ENCODE peak calls at places on chromosomes 12 and 14, in seven cellular contexts. One of them, this sample, is unnamed.
A peak's percentile ranks its signal among the peaks of the same experiment; 100 is the strongest.

GRCh38 chr14:102568115-102568614 is 24.3 kb upstream of the RCOR1 start:
- DNase-seq in GM12865: peak; percentile 65
- DNase-seq in glutamatergic neuron: no peak
- DNase-seq in CD8-positive, alpha-beta T cell: no peak
- DNase-seq in adrenal gland: no peak
- DNase-seq in choroid plexus epithelial cell: no peak
- DNase-seq in HFFc6: no peak
- DNase-seq in this sample: no peak

GRCh38 chr14:32417956-32418552 is 89.0 kb downstream of the AKAP6 start:
- DNase-seq in GM12865: no peak
- DNase-seq in glutamatergic neuron: no peak
- DNase-seq in CD8-positive, alpha-beta T cell: no peak
- DNase-seq in adrenal gland: peak; percentile 81
- DNase-seq in choroid plexus epithelial cell: peak; percentile 70
- DNase-seq in HFFc6: peak; percentile 32
- DNase-seq in this sample: no peak

GRCh38 chr12:88266851-88267360 is 124.8 kb downstream of the TMTC3 start:
- DNase-seq in GM12865: no peak
- DNase-seq in glutamatergic neuron: no peak
- DNase-seq in CD8-positive, alpha-beta T cell: no peak
- DNase-seq in adrenal gland: no peak
- DNase-seq in choroid plexus epithelial cell: peak; percentile 13
- DNase-seq in HFFc6: no peak
- DNase-seq in this sample: no peak

GRCh38 chr14:25003537-25003936 is 46.4 kb downstream of the STXBP6 start:
- DNase-seq in GM12865: no peak
- DNase-seq in glutamatergic neuron: no peak
- DNase-seq in CD8-positive, alpha-beta T cell: no peak
- DNase-seq in adrenal gland: no peak
- DNase-seq in choroid plexus epithelial cell: peak; percentile 31
- DNase-seq in HFFc6: peak; percentile 65
- DNase-seq in this sample: no peak

GRCh38 chr12:108614639-108615038 is 16.8 kb upstream of the TMEM119 start:
- DNase-seq in GM12865: no peak
- DNase-seq in glutamatergic neuron: no peak
- DNase-seq in CD8-positive, alpha-beta T cell: no peak
- DNase-seq in adrenal gland: no peak
- DNase-seq in choroid plexus epithelial cell: no peak
- DNase-seq in HFFc6: no peak
- DNase-seq in this sample: no peak

GRCh38 chr12:94922561-94922960 is 80.9 kb downstream of the NDUFA12 start:
- DNase-seq in GM12865: no peak
- DNase-seq in glutamatergic neuron: no peak
- DNase-seq in CD8-positive, alpha-beta T cell: no peak
- DNase-seq in adrenal gland: no peak
- DNase-seq in choroid plexus epithelial cell: peak; percentile 23
- DNase-seq in HFFc6: no peak
- DNase-seq in this sample: no peak

GRCh38 chr12:7042847-7043246 is 17.7 kb upstream of the C1S start:
- DNase-seq in GM12865: peak; percentile 17
- DNase-seq in glutamatergic neuron: no peak
- DNase-seq in CD8-positive, alpha-beta T cell: no peak
- DNase-seq in adrenal gland: no peak
- DNase-seq in choroid plexus epithelial cell: peak; percentile 56
- DNase-seq in HFFc6: peak; percentile 41
- DNase-seq in this sample: no peak

GRCh38 chr12:94305293-94305957 is 154.2 kb downstream of the CEP83 start:
- DNase-seq in GM12865: peak; percentile 76
- DNase-seq in glutamatergic neuron: no peak
- DNase-seq in CD8-positive, alpha-beta T cell: no peak
- DNase-seq in adrenal gland: no peak
- DNase-seq in choroid plexus epithelial cell: peak; percentile 91
- DNase-seq in HFFc6: peak; percentile 13
- DNase-seq in this sample: no peak

GRCh38 chr14:73633115-73633514 is 11.7 kb upstream of the DNAL1 start:
- DNase-seq in GM12865: no peak
- DNase-seq in glutamatergic neuron: no peak
- DNase-seq in CD8-positive, alpha-beta T cell: no peak
- DNase-seq in adrenal gland: peak; percentile 29
- DNase-seq in choroid plexus epithelial cell: no peak
- DNase-seq in HFFc6: no peak
- DNase-seq in this sample: no peak

GRCh38 chr14:73637830-73638229 is 7.0 kb upstream of the DNAL1 start:
- DNase-seq in GM12865: no peak
- DNase-seq in glutamatergic neuron: no peak
- DNase-seq in CD8-positive, alpha-beta T cell: no peak
- DNase-seq in adrenal gland: no peak
- DNase-seq in choroid plexus epithelial cell: no peak
- DNase-seq in HFFc6: no peak
- DNase-seq in this sample: no peak

GRCh38 chr14:73630009-73630780 is 14.6 kb upstream of the DNAL1 start:
- DNase-seq in GM12865: no peak
- DNase-seq in glutamatergic neuron: no peak
- DNase-seq in CD8-positive, alpha-beta T cell: no peak
- DNase-seq in adrenal gland: no peak
- DNase-seq in choroid plexus epithelial cell: no peak
- DNase-seq in HFFc6: no peak
- DNase-seq in this sample: no peak

GRCh38 chr14:73633517-73634332 is 11.1 kb upstream of the DNAL1 start:
- DNase-seq in GM12865: peak; percentile 82
- DNase-seq in glutamatergic neuron: peak; percentile 56
- DNase-seq in CD8-positive, alpha-beta T cell: peak; percentile 21
- DNase-seq in adrenal gland: peak; percentile 78
- DNase-seq in choroid plexus epithelial cell: peak; percentile 85
- DNase-seq in HFFc6: peak; percentile 54
- DNase-seq in this sample: peak; percentile 62

GRCh38 chr14:73634333-73634833 is 10.4 kb upstream of the DNAL1 start:
- DNase-seq in GM12865: peak; percentile 22
- DNase-seq in glutamatergic neuron: peak; percentile 56
- DNase-seq in CD8-positive, alpha-beta T cell: no peak
- DNase-seq in adrenal gland: no peak
- DNase-seq in choroid plexus epithelial cell: peak; percentile 36
- DNase-seq in HFFc6: no peak
- DNase-seq in this sample: peak; percentile 36
- TF ChIP-seq CTCF in GM12865: no peak
- TF ChIP-seq CTCF in glutamatergic neuron: no peak
- TF ChIP-seq CTCF in CD8-positive, alpha-beta T cell: no peak
- TF ChIP-seq CTCF in adrenal gland: no peak
- TF ChIP-seq CTCF in choroid plexus epithelial cell: peak; percentile 56
- TF ChIP-seq CTCF in HFFc6: no peak
- TF ChIP-seq CTCF in this sample: peak; percentile 32

GRCh38 chr12:118855858-118856257 is 125.5 kb upstream of the SRRM4 start:
- DNase-seq in GM12865: no peak
- DNase-seq in glutamatergic neuron: no peak
- DNase-seq in CD8-positive, alpha-beta T cell: no peak
- DNase-seq in adrenal gland: no peak
- DNase-seq in choroid plexus epithelial cell: no peak
- DNase-seq in HFFc6: no peak
- DNase-seq in this sample: no peak

GRCh38 chr12:118850244-118850825 is 131.0 kb upstream of the SRRM4 start:
- DNase-seq in GM12865: peak; percentile 48
- DNase-seq in glutamatergic neuron: peak; percentile 72
- DNase-seq in CD8-positive, alpha-beta T cell: no peak
- DNase-seq in adrenal gland: no peak
- DNase-seq in choroid plexus epithelial cell: no peak
- DNase-seq in HFFc6: no peak
- DNase-seq in this sample: peak; percentile 35

DNA sequence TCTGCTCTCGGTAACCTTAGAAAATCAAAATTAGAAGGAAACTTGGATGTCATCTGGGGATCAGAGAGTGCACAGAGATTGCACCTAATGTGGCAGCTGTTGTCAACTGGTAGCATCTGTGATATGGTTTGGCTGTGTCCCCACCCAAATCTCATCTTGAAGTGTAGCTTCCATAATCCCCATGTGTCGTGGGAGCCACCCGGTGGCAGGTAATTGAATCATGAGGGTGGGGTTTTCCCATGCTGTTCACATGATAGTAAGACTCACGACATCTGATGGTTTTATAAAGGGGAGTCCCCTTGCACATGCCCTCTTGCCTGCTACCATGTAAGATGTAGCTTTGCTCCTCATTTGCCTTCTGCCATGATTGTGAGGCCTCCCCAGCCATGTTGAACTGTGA is 127.7 kb upstream of the SRRM4 start:
- DNase-seq in GM12865: peak; percentile 3
- DNase-seq in glutamatergic neuron: no peak
- DNase-seq in CD8-positive, alpha-beta T cell: no peak
- DNase-seq in adrenal gland: no peak
- DNase-seq in choroid plexus epithelial cell: no peak
- DNase-seq in HFFc6: no peak
- DNase-seq in this sample: no peak
- TF ChIP-seq CTCF in GM12865: no peak
- TF ChIP-seq CTCF in glutamatergic neuron: no peak
- TF ChIP-seq CTCF in CD8-positive, alpha-beta T cell: no peak
- TF ChIP-seq CTCF in adrenal gland: no peak
- TF ChIP-seq CTCF in choroid plexus epithelial cell: no peak
- TF ChIP-seq CTCF in HFFc6: peak; percentile 30
- TF ChIP-seq CTCF in this sample: peak; percentile 39

DNA sequence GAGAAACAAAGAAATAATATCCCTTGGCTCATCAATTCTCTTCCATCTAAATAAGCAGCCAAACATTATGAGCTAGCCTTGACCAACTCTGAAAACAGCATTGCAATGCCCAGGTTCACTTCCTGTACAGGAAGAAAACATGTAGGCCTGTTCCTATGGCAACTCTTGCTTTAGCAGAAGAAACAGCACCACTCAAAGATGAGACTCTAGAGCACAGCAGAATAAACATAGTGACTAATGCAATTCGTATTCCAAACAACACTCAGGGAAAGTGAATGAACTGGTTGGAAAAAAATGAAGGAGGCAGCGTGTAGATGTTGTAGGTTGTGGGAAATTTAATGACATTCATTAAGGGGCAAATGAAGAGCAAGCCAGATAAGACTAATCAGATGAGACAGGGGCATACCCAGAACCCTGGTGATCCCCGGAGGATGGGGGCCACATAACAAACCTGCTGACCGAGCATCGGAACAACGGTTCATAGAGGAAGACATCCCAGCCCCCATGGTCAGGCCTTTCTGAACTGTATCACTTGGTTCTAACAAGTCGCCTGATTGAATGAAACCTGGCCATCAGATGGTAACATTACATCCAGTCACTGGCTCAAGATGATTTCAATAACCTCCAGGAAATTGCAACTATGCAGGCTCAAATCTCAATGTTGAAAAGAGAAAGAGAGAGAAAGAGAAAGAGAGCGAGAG is 9.0 kb downstream of the ARHGDIB start:
- DNase-seq in GM12865: peak; percentile 85
- DNase-seq in glutamatergic neuron: no peak
- DNase-seq in CD8-positive, alpha-beta T cell: no peak
- DNase-seq in adrenal gland: no peak
- DNase-seq in choroid plexus epithelial cell: peak; percentile 98
- DNase-seq in HFFc6: peak; percentile 92
- DNase-seq in this sample: no peak
- TF ChIP-seq CTCF in GM12865: no peak
- TF ChIP-seq CTCF in glutamatergic neuron: no peak
- TF ChIP-seq CTCF in CD8-positive, alpha-beta T cell: no peak
- TF ChIP-seq CTCF in adrenal gland: no peak
- TF ChIP-seq CTCF in choroid plexus epithelial cell: no peak
- TF ChIP-seq CTCF in HFFc6: no peak
- TF ChIP-seq CTCF in this sample: no peak

DNA sequence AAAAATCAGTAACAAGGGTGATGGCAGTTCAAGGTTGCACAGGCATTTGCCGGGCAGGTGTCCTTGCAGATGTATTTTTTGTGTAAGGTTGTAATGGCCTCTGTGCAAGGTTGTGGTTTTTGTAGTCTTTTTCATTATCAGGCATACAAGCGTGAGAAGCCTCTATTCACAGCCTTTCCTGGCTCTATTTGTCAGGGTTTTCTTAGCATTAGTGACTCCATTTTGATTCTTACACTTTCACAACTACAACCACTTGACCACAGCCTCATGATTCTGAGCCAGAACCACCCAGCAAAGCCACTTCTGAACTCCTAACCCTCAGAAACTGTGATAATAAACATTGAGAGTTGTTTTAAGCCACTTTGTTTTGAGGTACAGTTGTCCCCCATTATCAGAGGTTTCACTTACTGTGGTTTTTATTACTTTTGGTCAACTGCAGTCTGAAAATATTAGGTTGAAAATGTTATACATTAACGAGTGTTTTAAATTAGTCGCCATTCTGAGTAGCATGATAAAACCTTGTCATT is 27.5 kb upstream of the CHGA start:
- DNase-seq in GM12865: no peak
- DNase-seq in glutamatergic neuron: no peak
- DNase-seq in CD8-positive, alpha-beta T cell: no peak
- DNase-seq in adrenal gland: no peak
- DNase-seq in choroid plexus epithelial cell: no peak
- DNase-seq in HFFc6: no peak
- DNase-seq in this sample: no peak
- TF ChIP-seq CTCF in GM12865: no peak
- TF ChIP-seq CTCF in glutamatergic neuron: no peak
- TF ChIP-seq CTCF in CD8-positive, alpha-beta T cell: no peak
- TF ChIP-seq CTCF in adrenal gland: no peak
- TF ChIP-seq CTCF in choroid plexus epithelial cell: no peak
- TF ChIP-seq CTCF in HFFc6: no peak
- TF ChIP-seq CTCF in this sample: no peak

GRCh38 chr12:31900271-31900670 is 58.9 kb upstream of the RESF1 start:
- DNase-seq in GM12865: peak; percentile 28
- DNase-seq in glutamatergic neuron: no peak
- DNase-seq in CD8-positive, alpha-beta T cell: no peak
- DNase-seq in adrenal gland: no peak
- DNase-seq in choroid plexus epithelial cell: peak; percentile 53
- DNase-seq in HFFc6: no peak
- DNase-seq in this sample: no peak
- TF ChIP-seq CTCF in GM12865: no peak
- TF ChIP-seq CTCF in glutamatergic neuron: no peak
- TF ChIP-seq CTCF in CD8-positive, alpha-beta T cell: no peak
- TF ChIP-seq CTCF in adrenal gland: no peak
- TF ChIP-seq CTCF in choroid plexus epithelial cell: no peak
- TF ChIP-seq CTCF in HFFc6: no peak
- TF ChIP-seq CTCF in this sample: no peak

GRCh38 chr12:48084066-48084465 is 21.8 kb downstream of the SENP1 start:
- DNase-seq in GM12865: no peak
- DNase-seq in glutamatergic neuron: no peak
- DNase-seq in CD8-positive, alpha-beta T cell: no peak
- DNase-seq in adrenal gland: no peak
- DNase-seq in choroid plexus epithelial cell: peak; percentile 62
- DNase-seq in HFFc6: no peak
- DNase-seq in this sample: no peak
- TF ChIP-seq CTCF in GM12865: no peak
- TF ChIP-seq CTCF in glutamatergic neuron: no peak
- TF ChIP-seq CTCF in CD8-positive, alpha-beta T cell: no peak
- TF ChIP-seq CTCF in adrenal gland: peak; percentile 52
- TF ChIP-seq CTCF in choroid plexus epithelial cell: peak; percentile 41
- TF ChIP-seq CTCF in HFFc6: peak; percentile 54
- TF ChIP-seq CTCF in this sample: peak; percentile 60

This sample was measured in neural crest cell.